ENCODE peak calls at places on chromosomes 16 and 17, in five cellular contexts. I, P, A, H and G are unnamed samples.

GRCh38 chr17:77836557-77837041 is 121.9 kb upstream of the TNRC6C start:
- DNase-seq in I (no peak), A (peak), H (peak), P (no peak), G (no peak)

GRCh38 chr16:212999-213398 is 16.2 kb downstream of the LUC7L start:
- DNase-seq in A (no peak), P (no peak), H (no peak), I (no peak), G (no peak)

GRCh38 chr16:2701713-2702437 is 18.1 kb downstream of the PRSS27 start:
- DNase-seq in A (no peak), I (no peak), H (no peak), P (no peak), G (no peak)

GRCh38 chr17:27559996-27560481 is 70.9 kb upstream of the LGALS9 start:
- DNase-seq in H (no peak), A (peak), P (no peak), I (no peak), G (no peak)

GRCh38 chr16:1159325-1159972 is 6.5 kb downstream of the CACNA1H start:
- DNase-seq in H (no peak), A (no peak), P (no peak), I (no peak), G (no peak)

GRCh38 chr16:58198022-58198683 is at the start of gene CSNK2A2:
- DNase-seq in I (peak), A (peak), P (peak), H (peak), G (peak)

GRCh38 chr16:31427441-31428276 is 501 bp downstream of the COX6A2 start:
- DNase-seq in P (no peak), I (peak), A (peak), H (no peak), G (peak)

GRCh38 chr17:74850914-74851313 is 8.8 kb downstream of the GRIN2C start:
- DNase-seq in H (no peak), I (no peak), P (no peak), A (no peak), G (no peak)

GRCh38 chr16:19382887-19383816 is 34.5 kb upstream of the TMC5 start:
- DNase-seq in A (no peak), H (no peak), P (no peak), I (no peak), G (no peak)

GRCh38 chr16:75614247-75614897 is 8.7 kb downstream of the ADAT1 start:
- DNase-seq in P (no peak), A (peak), I (no peak), H (no peak), G (no peak)

GRCh38 chr16:7443108-7443507 is 110.5 kb downstream of the RBFOX1 start:
- DNase-seq in P (no peak), I (no peak), H (no peak), A (no peak), G (no peak)

GRCh38 chr17:62587554-62587953 is 39.9 kb upstream of the MRC2 start:
- DNase-seq in A (no peak), P (no peak), I (no peak), H (no peak), G (no peak)

GRCh38 chr16:79593754-79594153 is 6.8 kb downstream of the MAF start:
- DNase-seq in P (no peak), H (no peak), A (no peak), I (no peak), G (no peak)

GRCh38 chr17:1920948-1921351 is 91.1 kb downstream of the RPA1 start:
- DNase-seq in A (no peak), I (no peak), P (no peak), H (no peak), G (peak)

GRCh38 chr16:57373117-57373947 is 1.0 kb downstream of the CX3CL1 start:
- DNase-seq in P (no peak), H (no peak), I (no peak), A (no peak), G (no peak)

GRCh38 chr16:89315791-89316581 is 98.5 kb downstream of the ZNF778 start:
- DNase-seq in I (peak), A (peak), P (no peak), H (peak), G (no peak)

GRCh38 chr16:87043273-87044030 is 273.7 kb downstream of the C16orf95 start:
- DNase-seq in P (no peak), I (no peak), H (no peak), A (peak), G (peak)

GRCh38 chr17:51439395-51440229 is 179.3 kb downstream of the UTP18 start:
- DNase-seq in H (no peak), P (no peak), A (no peak), I (no peak), G (no peak)

GRCh38 chr17:39194089-39194984 is 3.1 kb downstream of the CACNB1 start:
- DNase-seq in P (no peak), I (no peak), A (peak), H (no peak), G (peak)

GRCh38 chr16:86823895-86824671 is 245.7 kb downstream of the FOXL1 start:
- DNase-seq in H (no peak), A (peak), P (no peak), I (no peak), G (no peak)

GRCh38 chr16:54591816-54592246 is 305.2 kb upstream of the IRX3 start:
- DNase-seq in H (no peak), P (no peak), A (no peak), I (no peak), G (no peak)

GRCh38 chr17:29883497-29883896 is 46.5 kb downstream of the SSH2 start:
- DNase-seq in A (peak), H (no peak), I (no peak), P (no peak), G (no peak)

GRCh38 chr17:12731839-12732238 is 57.5 kb upstream of the ARHGAP44 start:
- DNase-seq in H (no peak), P (no peak), I (no peak), A (no peak), G (no peak)

GRCh38 chr17:7632492-7632894 is 2.6 kb downstream of the SHBG start:
- DNase-seq in A (peak), I (peak), H (no peak), P (no peak), G (no peak)

GRCh38 chr17:74431568-74432483 is at the start of gene GPRC5C:
- DNase-seq in A (peak), I (peak), H (peak), P (no peak), G (no peak)

GRCh38 chr16:2244301-2244700 is 7.1 kb downstream of the ECI1 start:
- DNase-seq in P (no peak), H (no peak), I (no peak), A (no peak), G (no peak)

GRCh38 chr16:67666032-67666537 is 465 bp downstream of the ENKD1 start:
- DNase-seq in H (no peak), A (peak), I (no peak), P (no peak), G (no peak)

GRCh38 chr16:27920391-27920891 is 143.1 kb downstream of the GSG1L start:
- DNase-seq in H (peak), A (peak), P (no peak), I (no peak), G (peak)

GRCh38 chr16:149024-149675 is 3.3 kb upstream of the HBZ start:
- DNase-seq in H (no peak), P (no peak), I (no peak), A (peak), G (no peak)

GRCh38 chr17:37614391-37614790 is 5.2 kb upstream of the SYNRG start:
- DNase-seq in A (peak), H (peak), P (no peak), I (no peak), G (no peak)

GRCh38 chr16:50401355-50401754 is 32.6 kb upstream of the BRD7 start:
- DNase-seq in A (no peak), I (no peak), H (no peak), P (no peak), G (no peak)

GRCh38 chr17:45227101-45227591 is 5.5 kb downstream of the FMNL1 start:
- DNase-seq in H (no peak), A (peak), I (no peak), P (no peak), G (no peak)

GRCh38 chr17:80997471-80998387 is 6.1 kb downstream of the CHMP6 start:
- DNase-seq in P (no peak), A (no peak), I (no peak), H (no peak), G (no peak)

GRCh38 chr16:88454315-88455057 is 1.4 kb downstream of the ZFPM1 start:
- DNase-seq in H (no peak), A (peak), I (peak), P (no peak), G (no peak)

DNA sequence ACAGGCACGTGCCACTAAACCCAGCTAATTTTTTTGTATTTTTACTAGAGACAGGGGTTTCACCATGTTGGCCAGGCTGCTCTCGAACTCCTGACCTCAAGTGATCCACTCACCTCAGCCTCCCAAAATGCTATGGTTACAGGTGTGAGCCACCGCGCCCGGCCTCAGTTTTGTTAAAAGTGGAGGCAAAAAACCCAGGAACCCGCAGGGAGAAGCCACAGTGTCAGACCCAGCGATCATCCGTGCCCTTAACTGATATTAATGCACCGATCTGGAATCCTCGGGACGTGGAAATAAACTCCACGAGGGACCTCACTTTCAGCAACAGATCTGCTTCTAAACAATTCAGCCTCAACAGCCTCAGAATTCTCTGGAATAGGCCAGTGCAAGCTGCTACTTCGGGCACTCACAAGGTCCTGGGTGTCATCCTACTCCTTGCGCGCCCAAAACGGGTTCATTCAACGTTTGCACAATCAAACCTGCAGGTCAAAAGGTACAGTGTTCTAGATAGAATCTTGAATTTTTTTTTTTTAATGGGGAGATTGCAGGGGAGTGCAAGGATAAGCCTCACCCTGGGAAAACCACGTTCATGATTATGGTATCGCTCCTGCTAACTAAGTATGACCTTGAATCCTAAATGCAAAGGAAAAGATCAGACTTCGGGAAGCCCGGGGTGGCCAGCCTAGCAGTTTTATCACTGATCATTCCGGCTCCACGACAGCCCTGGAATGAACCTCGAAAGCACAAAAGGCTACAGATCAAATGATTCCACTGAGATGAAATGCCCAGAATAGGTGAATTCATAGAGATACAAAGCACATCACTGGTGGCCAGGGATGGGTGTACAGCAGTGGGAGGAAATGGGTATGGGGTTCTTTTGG is 22.4 kb downstream of the LITAF start:
- DNase-seq in H (no peak), P (no peak), A (no peak), I (no peak), G (no peak)
- H3K27ac ChIP-seq in H (peak), P (peak), A (no peak), I (no peak), G (no peak)

DNA sequence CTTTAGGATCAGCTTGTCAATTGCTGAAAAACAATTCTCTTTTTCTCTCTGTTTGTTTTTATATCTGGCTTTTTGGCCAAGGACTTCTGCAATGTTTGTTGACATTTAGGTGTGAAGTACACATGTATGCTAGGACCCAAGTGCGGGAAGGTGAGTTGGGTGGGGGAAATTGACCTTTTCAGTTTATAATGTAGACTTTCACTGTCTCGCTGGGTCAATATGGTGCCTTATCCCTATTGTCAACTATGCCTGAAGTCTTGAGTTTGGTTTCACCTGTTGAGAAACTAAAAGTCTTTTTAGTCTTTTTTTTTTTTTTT is 9.5 kb downstream of the WWP2 start:
- DNase-seq in P (no peak), H (no peak), I (no peak), A (no peak), G (no peak)
- H3K27ac ChIP-seq in P (no peak), H (no peak), I (no peak), A (no peak), G (no peak)

GRCh38 chr17:751269-752001 is 629 bp downstream of the GEMIN4 start:
- DNase-seq in P (no peak), A (peak), I (peak), H (no peak), G (no peak)
- H3K27ac ChIP-seq in P (peak), A (peak), I (peak), H (peak), G (no peak)

DNA sequence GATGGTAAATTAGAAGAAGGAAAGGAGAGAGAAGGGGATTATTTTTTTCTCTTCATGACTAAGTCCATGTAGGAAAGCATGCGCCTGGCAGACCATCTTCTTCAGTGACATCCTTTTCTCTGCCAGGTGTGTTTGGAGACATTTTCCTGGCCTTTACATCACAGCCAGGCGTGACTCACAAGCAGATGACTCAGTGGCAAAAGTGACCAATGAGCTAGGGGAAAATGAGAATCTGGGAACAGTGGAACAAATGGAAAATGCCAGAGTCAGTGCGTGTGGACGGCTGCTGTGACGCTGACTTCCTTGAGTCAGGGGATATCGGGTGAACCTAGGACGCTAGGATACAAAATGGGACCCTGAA is 9.4 kb downstream of the KIAA0513 start:
- DNase-seq in H (peak), P (no peak), A (peak), I (no peak), G (no peak)
- H3K27ac ChIP-seq in H (peak), P (no peak), A (no peak), I (no peak), G (no peak)

GRCh38 chr16:4488486-4488967 is 12.3 kb downstream of the HMOX2 start:
- DNase-seq in A (peak), H (no peak), P (no peak), I (no peak), G (no peak)

GRCh38 chr16:4487955-4488481 is 11.8 kb downstream of the HMOX2 start:
- DNase-seq in H (no peak), P (no peak), I (no peak), A (peak), G (no peak)

GRCh38 chr16:4491898-4492297 is 15.7 kb downstream of the HMOX2 start:
- DNase-seq in H (no peak), P (no peak), I (no peak), A (no peak), G (no peak)

GRCh38 chr16:4486126-4486893 is 10.1 kb downstream of the HMOX2 start:
- DNase-seq in P (no peak), A (no peak), H (no peak), I (no peak), G (no peak)

GRCh38 chr16:4489030-4489429 is 12.8 kb downstream of the HMOX2 start:
- DNase-seq in I (no peak), A (peak), P (no peak), H (no peak), G (no peak)
- H3K27ac ChIP-seq in I (peak), A (peak), P (no peak), H (peak), G (no peak)

GRCh38 chr17:64728041-64728695 is 66.1 kb upstream of the SMURF2 start:
- DNase-seq in I (no peak), P (no peak), A (peak), H (no peak), G (no peak)
- H3K27ac ChIP-seq in I (no peak), P (no peak), A (peak), H (no peak), G (no peak)